ENCODE peak calls at places on chromosomes 4 and X, in ten cellular contexts. C is CD8-positive, alpha-beta memory T cell; H is cardiac muscle cell; P is small intestine; J is aorta; F is ovary; Q is heart left ventricle; A is mammary epithelial cell; V is CD4-positive, CD25-positive, alpha-beta regulatory T cell; I is HCT116. E is an unnamed sample. For H3K4me1 and H3K36me3, the result is how much of the 10 kb centered on the place peaks cover.

GRCh38 chr4:158253350-158253980 is 43.2 kb downstream of the TMEM144 start:
- DNase-seq in C (no peak), H (peak), P (peak), J (peak), F (peak), Q (peak), A (peak), V (no peak), I (peak), E (no peak)

GRCh38 chr4:110533940-110534339 is 58.0 kb downstream of the ENPEP start:
- DNase-seq in C (no peak), H (no peak), P (no peak), J (no peak), F (no peak), Q (no peak), A (peak), V (no peak), I (peak), E (no peak)

GRCh38 chrX:106933538-106933961 is 13.3 kb downstream of the CLDN2 start:
- DNase-seq in C (no peak), H (peak), P (peak), J (no peak), F (no peak), Q (no peak), A (no peak), V (no peak), I (no peak), E (no peak)

GRCh38 chrX:28586291-28586690 is 955 bp upstream of the IL1RAPL1 start:
- DNase-seq in C (no peak), H (peak), P (no peak), J (no peak), F (peak), Q (peak), A (no peak), V (no peak), I (no peak), E (no peak)

GRCh38 chr4:15525080-15525479 is 55.4 kb downstream of the CC2D2A start:
- DNase-seq in C (no peak), H (no peak), P (peak), J (no peak), F (no peak), Q (no peak), A (peak), V (no peak), I (peak), E (no peak)

GRCh38 chr4:8891646-8892555 is 20.3 kb upstream of the HMX1 start:
- DNase-seq in C (no peak), H (no peak), P (no peak), J (no peak), F (no peak), Q (no peak), A (no peak), V (no peak), I (no peak), E (no peak)

GRCh38 chr4:118351851-118352827 is 664 bp downstream of the PRSS12 start:
- DNase-seq in C (no peak), H (peak), P (peak), J (peak), F (peak), Q (no peak), A (peak), V (no peak), I (peak), E (peak)

GRCh38 chr4:48031802-48032525 is 15.4 kb downstream of the NIPAL1 start:
- DNase-seq in C (no peak), H (peak), P (peak), J (no peak), F (no peak), Q (peak), A (no peak), V (no peak), I (no peak), E (no peak)

DNA sequence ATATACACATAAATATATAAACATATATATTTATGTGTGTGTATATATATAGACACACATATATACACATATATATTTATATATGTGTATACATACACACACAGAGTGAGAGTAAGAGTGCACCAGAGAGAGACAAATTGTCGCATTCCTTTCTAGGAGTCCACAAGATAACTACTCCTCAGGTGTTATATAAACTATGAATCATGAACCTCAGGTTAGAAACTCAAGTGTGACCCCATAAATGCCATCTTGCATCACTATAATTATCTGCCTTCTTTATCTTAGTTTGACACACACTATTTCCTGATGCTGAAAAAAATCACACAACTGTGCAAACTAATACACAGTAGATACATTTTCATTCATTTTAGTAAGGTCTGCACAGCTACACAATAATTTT is 135.2 kb downstream of the PPARGC1A start:
- DNase-seq in C (no peak), H (no peak), P (peak), J (no peak), F (no peak), Q (no peak), A (no peak), V (no peak), I (no peak), E (no peak)
- H3K4me1 ChIP-seq in C (under half), H (under half), P (under half), J (under half), F (under half), Q (under half), A (under half), V (under half), I (under half), E (under half)

GRCh38 chr4:112377701-112378620 is 80.8 kb downstream of the ALPK1 start:
- DNase-seq in C (no peak), H (no peak), P (no peak), J (no peak), F (no peak), Q (no peak), A (no peak), V (no peak), I (no peak), E (no peak)
- H3K4me3 ChIP-seq in C (no peak), H (no peak), P (no peak), J (no peak), F (no peak), Q (no peak), A (no peak), V (no peak), I (no peak), E (no peak)

GRCh38 chr4:87109945-87110344 is 110.5 kb downstream of the KLHL8 start:
- DNase-seq in C (no peak), H (no peak), P (no peak), J (no peak), F (no peak), Q (no peak), A (no peak), V (no peak), I (no peak), E (no peak)
- H3K36me3 ChIP-seq in C (under half), H (under half), P (under half), J (under half), F (under half), Q (under half), A (under half), V (under half), I (under half), E (half or more)

DNA sequence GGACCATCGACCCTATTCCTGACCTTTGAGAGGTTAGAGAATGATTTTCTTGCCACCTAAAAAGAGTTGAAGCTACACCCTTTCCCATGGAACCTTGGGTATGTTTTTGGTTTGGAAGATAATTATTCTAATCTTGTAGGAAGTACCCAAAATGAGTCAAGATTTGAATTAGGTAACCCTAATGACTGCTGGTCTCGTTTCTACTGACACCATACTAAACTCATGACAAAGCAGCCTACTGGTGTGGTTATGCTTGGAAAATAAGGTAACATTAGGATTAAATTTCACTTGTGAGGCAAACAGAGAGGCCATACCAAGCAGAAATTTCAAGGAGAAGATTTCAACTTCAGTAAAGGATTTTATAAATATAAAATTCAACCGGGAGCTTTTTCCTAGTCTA is 107.9 kb downstream of the FBXW7 start:
- DNase-seq in C (no peak), H (no peak), P (no peak), J (no peak), F (no peak), Q (no peak), A (no peak), V (no peak), I (no peak), E (no peak)
- H3K4me1 ChIP-seq in C (under half), H (under half), P (under half), J (under half), F (under half), Q (under half), A (under half), V (under half), I (under half), E (under half)

DNA sequence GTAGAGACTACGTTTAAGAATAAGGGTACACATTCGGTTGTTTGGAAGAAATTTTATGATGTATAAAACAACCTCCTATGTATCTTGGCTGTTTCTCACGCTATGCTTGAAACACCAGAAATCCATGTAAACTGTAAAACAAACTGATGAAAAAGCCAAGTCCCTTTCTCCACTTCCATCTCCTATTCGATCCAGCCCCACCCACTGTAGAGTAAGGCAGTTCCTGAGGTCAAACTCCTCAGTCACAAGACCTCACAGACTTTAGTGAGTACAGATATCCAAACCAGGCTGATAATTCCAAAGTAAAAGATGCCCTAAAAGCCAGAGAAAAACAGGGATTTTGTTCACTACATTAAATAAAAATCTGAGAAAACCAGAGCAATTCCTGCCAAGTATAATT is 45.6 kb downstream of the ARHGEF38 start:
- DNase-seq in C (no peak), H (no peak), P (peak), J (no peak), F (no peak), Q (no peak), A (no peak), V (no peak), I (no peak), E (no peak)
- H3K4me3 ChIP-seq in C (no peak), H (no peak), P (no peak), J (no peak), F (no peak), Q (no peak), A (no peak), V (no peak), I (no peak), E (no peak)

DNA sequence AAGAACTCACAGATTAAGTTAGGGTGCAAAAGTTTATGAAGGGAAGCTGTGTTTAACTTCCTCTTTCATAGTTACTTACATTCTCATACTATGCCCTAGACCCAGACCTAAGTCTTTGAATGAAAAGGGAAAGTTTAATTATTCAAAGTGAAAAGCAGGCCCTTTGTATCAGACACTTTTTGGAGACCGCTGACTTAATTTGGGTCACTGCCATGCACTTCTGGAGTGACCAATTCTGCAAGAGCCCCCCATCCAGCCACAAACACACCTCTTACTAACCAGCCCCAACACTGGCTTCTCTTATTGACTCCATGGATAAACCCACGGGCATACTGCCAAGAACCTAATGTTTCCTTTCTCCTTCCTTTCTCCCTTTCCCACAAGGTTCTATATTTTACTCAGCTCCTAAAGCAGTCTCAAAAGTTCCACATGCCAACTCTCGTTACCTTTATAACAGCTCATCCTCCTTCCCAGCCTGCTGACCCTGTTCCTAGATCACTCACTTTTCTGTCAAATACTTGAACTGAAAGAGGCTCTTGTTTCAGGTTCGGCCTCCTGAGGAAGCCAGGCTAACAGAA is 34.5 kb downstream of the ABCE1 start:
- DNase-seq in C (no peak), H (peak), P (no peak), J (no peak), F (no peak), Q (no peak), A (no peak), V (no peak), I (no peak), E (no peak)
- H3K36me3 ChIP-seq in C (under half), H (under half), P (under half), J (under half), F (under half), Q (under half), A (under half), V (under half), I (under half), E (under half)

DNA sequence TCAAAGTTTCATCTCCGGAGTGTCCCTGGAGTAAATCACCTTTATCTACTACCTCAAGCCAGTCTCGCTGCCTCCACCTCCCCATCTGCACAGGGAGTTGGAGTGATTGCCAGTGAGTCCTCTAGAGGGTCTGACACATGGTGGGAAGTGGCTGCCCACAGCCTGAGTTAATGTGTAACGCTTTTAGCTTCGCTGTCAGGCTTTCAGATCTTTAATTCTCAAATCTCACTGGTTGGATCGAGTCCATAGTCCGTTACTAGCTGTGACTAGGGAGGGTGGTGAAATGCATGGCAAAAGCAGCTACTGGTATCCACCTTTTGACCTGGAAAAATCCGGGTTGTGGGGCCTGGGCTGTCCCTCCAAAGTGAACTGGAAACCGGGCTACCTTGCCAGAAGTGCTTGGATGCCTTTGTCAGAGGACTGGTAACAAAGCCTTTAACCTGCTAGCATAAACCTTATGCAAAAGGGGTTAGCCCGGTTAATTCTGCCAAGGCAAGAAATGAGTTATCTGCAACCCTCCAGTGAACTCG is 5.0 kb upstream of the WDR1 start:
- DNase-seq in C (no peak), H (no peak), P (peak), J (no peak), F (no peak), Q (no peak), A (no peak), V (no peak), I (no peak), E (no peak)
- H3K4me1 ChIP-seq in C (half or more), H (under half), P (under half), J (under half), F (under half), Q (under half), A (under half), V (under half), I (under half), E (under half)

DNA sequence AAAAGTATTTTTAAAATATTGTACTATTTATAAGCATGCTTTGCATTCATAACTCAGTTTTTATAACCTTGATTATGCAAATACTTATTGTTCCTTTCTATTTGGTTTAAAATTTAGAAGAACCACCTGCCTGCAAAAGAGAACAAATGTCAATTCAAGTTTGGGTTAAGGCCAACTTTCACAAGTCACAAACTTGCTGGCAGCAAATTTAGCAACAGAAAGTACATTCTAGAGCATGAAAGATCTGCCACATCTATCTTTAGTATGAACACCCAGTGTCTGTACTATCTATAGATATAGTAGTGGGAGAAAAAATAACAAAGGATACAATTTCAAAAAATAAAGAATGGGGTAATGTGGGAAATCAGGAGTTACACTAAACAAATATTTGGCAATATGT is 1014.2 kb downstream of the C4orf33 start:
- DNase-seq in C (no peak), H (no peak), P (no peak), J (no peak), F (no peak), Q (no peak), A (no peak), V (no peak), I (no peak), E (no peak)
- H3K4me3 ChIP-seq in C (no peak), H (no peak), P (no peak), J (no peak), F (no peak), Q (no peak), A (no peak), V (no peak), I (no peak), E (no peak)

E was measured in lower lobe of right lung.